ENCODE peak calls at places on chromosomes 4 and X, in four cellular contexts. I, R, K and T are unnamed samples.
A peak's percentile ranks its signal among the peaks of the same experiment; 100 is the strongest.

GRCh38 chr4:122879001-122879400 is 43.4 kb downstream of the NUDT6 start:
- DNase-seq in K (no peak), I (no peak), R (no peak), T (no peak)

GRCh38 chrX:103792916-103793540 is 16.4 kb downstream of the PLP1 start:
- DNase-seq in R (no peak), K (peak; percentile 85), I (no peak), T (no peak)

GRCh38 chrX:138710311-138710791 is 1.2 kb downstream of the FGF13 start:
- DNase-seq in K (no peak), R (peak; percentile 50), I (no peak), T (no peak)

GRCh38 chr4:115969756-115970155 is 856.3 kb upstream of the NDST4 start:
- DNase-seq in R (no peak), I (no peak), K (no peak), T (no peak)

GRCh38 chrX:39309018-39309620 is 507.9 kb downstream of the MID1IP1 start:
- DNase-seq in I (peak; percentile 14), R (no peak), K (peak; percentile 0), T (peak; percentile 44)

GRCh38 chr4:115054836-115055235 is 58.6 kb downstream of the NDST4 start:
- DNase-seq in R (no peak), I (no peak), K (peak; percentile 0), T (no peak)

GRCh38 chr4:165398570-165398969 is 19.8 kb downstream of the CPE start:
- DNase-seq in I (no peak), R (no peak), K (peak; percentile 42), T (no peak)

GRCh38 chr4:148163011-148163410 is 279.2 kb downstream of the NR3C2 start:
- DNase-seq in K (no peak), I (no peak), R (no peak), T (no peak)

GRCh38 chr4:85488416-85488815 is 13.5 kb downstream of the ARHGAP24 start:
- DNase-seq in K (no peak), I (no peak), R (no peak), T (no peak)

GRCh38 chr4:152359208-152360044 is 176.5 kb downstream of the FBXW7 start:
- DNase-seq in R (no peak), K (no peak), I (no peak), T (no peak)

GRCh38 chr4:56049428-56050212 is 100.9 kb downstream of the CEP135 start:
- DNase-seq in I (no peak), K (peak; percentile 27), R (no peak), T (peak; percentile 63)

GRCh38 chr4:186920486-186920885 is 196.8 kb upstream of the FAT1 start:
- DNase-seq in I (no peak), K (peak; percentile 82), R (no peak), T (no peak)

GRCh38 chr4:16217300-16218051 is 8.8 kb downstream of the TAPT1 start:
- DNase-seq in I (no peak), R (no peak), K (no peak), T (no peak)

GRCh38 chr4:170391066-170391754 is 301.5 kb upstream of the AADAT start:
- DNase-seq in I (no peak), K (no peak), R (no peak), T (no peak)

GRCh38 chr4:186739802-186740434 is 16.3 kb upstream of the FAT1 start:
- DNase-seq in K (no peak), R (no peak), I (no peak), T (no peak)

GRCh38 chr4:168388890-168389289 is 70.3 kb upstream of the DDX60 start:
- DNase-seq in I (no peak), R (no peak), K (peak; percentile 3), T (no peak)

GRCh38 chr4:107997001-107997788 is 7.5 kb downstream of the HADH start:
- DNase-seq in I (peak; percentile 66), K (peak; percentile 80), R (no peak), T (no peak)

GRCh38 chr4:72302981-72303704 is 265.9 kb downstream of the ADAMTS3 start:
- DNase-seq in K (peak; percentile 50), R (no peak), I (peak; percentile 17), T (no peak)

GRCh38 chrX:42399632-42400024 is 378.3 kb downstream of the PPP1R2C start:
- DNase-seq in I (no peak), R (no peak), K (no peak), T (no peak)

GRCh38 chrX:107673933-107674479 is 45.7 kb downstream of the PRPS1 start:
- DNase-seq in K (peak; percentile 94), R (peak; percentile 96), I (peak; percentile 79), T (peak; percentile 94)

GRCh38 chr4:76779740-76780459 is 118.0 kb downstream of the SOWAHB start:
- DNase-seq in K (peak; percentile 66), I (no peak), R (no peak), T (no peak)

GRCh38 chr4:163462556-163462955 is 11.0 kb downstream of the TKTL2 start:
- DNase-seq in I (no peak), R (no peak), K (no peak), T (no peak)

GRCh38 chrX:45847966-45848365 is 647.3 kb upstream of the DIPK2B start:
- DNase-seq in K (peak; percentile 18), I (no peak), R (no peak), T (no peak)

GRCh38 chrX:115472131-115472530 is 88.8 kb upstream of the PLS3 start:
- DNase-seq in R (no peak), I (no peak), K (no peak), T (no peak)

GRCh38 chr4:26992657-26993361 is 132.2 kb downstream of the STIM2 start:
- DNase-seq in I (peak; percentile 82), R (no peak), K (peak; percentile 65), T (peak; percentile 43)

GRCh38 chr4:26996745-26997144 is 136.1 kb downstream of the STIM2 start:
- DNase-seq in K (no peak), R (no peak), I (no peak), T (no peak)

GRCh38 chr4:26993967-26994366 is 133.3 kb downstream of the STIM2 start:
- DNase-seq in I (no peak), R (no peak), K (no peak), T (no peak)

GRCh38 chr4:26993541-26993940 is 132.9 kb downstream of the STIM2 start:
- DNase-seq in K (peak; percentile 63), R (no peak), I (no peak), T (no peak)

GRCh38 chr4:26995316-26995715 is 134.7 kb downstream of the STIM2 start:
- DNase-seq in K (no peak), I (no peak), R (no peak), T (no peak)
- H3K4me1 ChIP-seq in K (peaks cover 6% of the 10 kb centered on the region), I (no peaks in the 10 kb centered on the region), R (peaks cover 28% of the 10 kb centered on the region), T (peaks cover 2% of the 10 kb centered on the region)

GRCh38 chr4:1014395-1015167 is 3.2 kb downstream of the FGFRL1 start:
- DNase-seq in R (no peak), K (no peak), I (peak; percentile 55), T (no peak)
- H3K27me3 ChIP-seq in R (no peaks in the 10 kb centered on the region), K (no peaks in the 10 kb centered on the region), I (no peaks in the 10 kb centered on the region), T (no peaks in the 10 kb centered on the region)

DNA sequence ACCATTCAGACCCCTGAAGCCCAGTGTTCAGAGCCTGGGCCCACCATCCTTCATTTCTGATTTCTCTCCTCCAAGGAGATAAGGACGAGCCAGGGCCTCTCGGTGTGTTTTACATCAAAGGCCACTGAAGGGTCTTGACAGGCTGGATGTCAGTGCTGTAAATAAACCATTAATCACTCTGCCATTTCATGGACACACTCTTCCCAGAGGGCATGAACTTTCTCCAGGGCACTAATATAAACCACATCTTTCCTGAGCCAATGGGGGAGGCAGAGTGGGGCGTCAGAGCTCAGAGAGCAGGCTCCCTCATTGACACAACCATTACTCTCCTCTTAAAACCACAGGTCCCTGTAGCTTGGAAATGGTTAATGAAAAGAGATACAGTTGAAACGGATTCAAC is 200.7 kb downstream of the CHIC2 start:
- DNase-seq in R (no peak), I (no peak), K (peak; percentile 70), T (no peak)
- H3K27ac ChIP-seq in R (no peak overlapping the region), I (peak overlapping the region; percentile 10), K (no peak overlapping the region), T (peak overlapping the region; percentile 17)

GRCh38 chr4:7902826-7903225 is 36.8 kb downstream of the AFAP1 start:
- DNase-seq in K (no peak), I (no peak), R (no peak), T (no peak)
- H3K4me1 ChIP-seq in K (peaks cover 28% of the 10 kb centered on the region), I (no peaks in the 10 kb centered on the region), R (peaks cover 31% of the 10 kb centered on the region), T (peaks cover 20% of the 10 kb centered on the region)

DNA sequence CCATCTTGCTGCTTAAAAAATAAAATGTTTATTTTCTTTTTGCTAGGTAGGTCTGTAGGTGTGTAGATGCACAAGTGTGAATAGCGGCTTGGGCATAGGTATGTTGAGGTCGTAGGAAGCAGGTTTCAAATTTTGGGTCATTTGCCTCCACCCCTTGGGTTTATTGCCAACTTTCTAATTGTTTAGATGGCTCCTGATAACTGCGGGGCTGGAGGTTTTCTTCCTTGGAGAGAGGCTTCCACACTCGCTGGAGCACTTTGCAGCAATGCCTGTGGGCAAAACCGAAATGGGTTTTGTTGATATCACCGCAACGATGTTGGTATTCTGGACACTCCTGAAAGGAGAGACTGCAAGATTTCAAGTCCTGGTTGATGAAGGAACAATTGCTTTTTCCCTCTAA is 3.9 kb upstream of the POU4F2 start:
- DNase-seq in K (no peak), I (no peak), R (no peak), T (no peak)
- H3K27me3 ChIP-seq in K (peaks cover 26% of the 10 kb centered on the region), I (peaks cover 78% of the 10 kb centered on the region), R (peaks cover 80% of the 10 kb centered on the region), T (no peaks in the 10 kb centered on the region)

GRCh38 chr4:13481569-13481968 is 2.6 kb downstream of the RAB28 start:
- DNase-seq in R (no peak), K (peak; percentile 57), I (no peak), T (no peak)

GRCh38 chr4:13478707-13479106 is 5.4 kb downstream of the RAB28 start:
- DNase-seq in K (no peak), I (no peak), R (no peak), T (no peak)

GRCh38 chr4:13471400-13471799 is 12.7 kb downstream of the RAB28 start:
- DNase-seq in K (no peak), R (no peak), I (no peak), T (no peak)

GRCh38 chr4:13476152-13476551 is 8.0 kb downstream of the RAB28 start:
- DNase-seq in R (no peak), I (no peak), K (no peak), T (no peak)

DNA sequence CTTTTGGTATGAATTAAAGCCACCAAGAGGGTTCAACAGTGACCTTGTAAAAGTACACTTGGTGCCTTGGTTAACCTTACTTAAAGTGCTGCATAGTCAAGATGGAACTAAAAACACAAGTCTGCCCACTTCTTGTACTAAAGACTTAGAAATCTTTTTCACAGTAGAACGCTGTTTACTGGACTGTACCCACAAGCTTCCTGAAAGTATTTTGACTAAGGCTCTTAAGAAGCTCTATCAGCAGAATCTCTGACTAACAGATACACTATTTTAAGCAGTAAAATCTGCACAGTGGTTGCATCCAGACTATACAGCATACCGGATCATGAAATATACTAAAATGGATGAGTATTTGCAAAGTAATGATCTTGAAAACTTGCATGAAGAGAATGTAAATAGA is 7.2 kb downstream of the RAB28 start:
- DNase-seq in I (no peak), R (no peak), K (no peak), T (no peak)
- H3K27ac ChIP-seq in I (no peak overlapping the region), R (no peak overlapping the region), K (no peak overlapping the region), T (no peak overlapping the region)